ENCODE peak calls at places on chromosomes 7 and 10, in five cellular contexts. One of them, this sample, is unnamed. For H3K36me3, the result is how much of the 10 kb centered on the place peaks cover.

GRCh38 chr10:14360515-14360914 is 29.8 kb upstream of the FRMD4A start:
- DNase-seq in mesendoderm: no peak
- DNase-seq in spleen: no peak
- DNase-seq in cardiac muscle cell: no peak
- DNase-seq in CD8-positive, alpha-beta memory T cell: no peak
- DNase-seq in this sample: no peak

GRCh38 chr10:1620803-1621202 is 116.5 kb downstream of the ADARB2 start:
- DNase-seq in mesendoderm: no peak
- DNase-seq in spleen: no peak
- DNase-seq in cardiac muscle cell: no peak
- DNase-seq in CD8-positive, alpha-beta memory T cell: no peak
- DNase-seq in this sample: no peak

GRCh38 chr7:154794147-154794780 is 208.7 kb downstream of the PAXIP1 start:
- DNase-seq in cardiac muscle cell: peak
- DNase-seq in spleen: no peak
- DNase-seq in mesendoderm: peak
- DNase-seq in CD8-positive, alpha-beta memory T cell: no peak
- DNase-seq in this sample: no peak

GRCh38 chr10:114719311-114719710 is 61.2 kb upstream of the ABLIM1 start:
- DNase-seq in cardiac muscle cell: peak
- DNase-seq in spleen: no peak
- DNase-seq in mesendoderm: no peak
- DNase-seq in CD8-positive, alpha-beta memory T cell: no peak
- DNase-seq in this sample: no peak

GRCh38 chr10:63346015-63346441 is 119.7 kb downstream of the JMJD1C start:
- DNase-seq in CD8-positive, alpha-beta memory T cell: no peak
- DNase-seq in mesendoderm: no peak
- DNase-seq in cardiac muscle cell: no peak
- DNase-seq in spleen: no peak
- DNase-seq in this sample: no peak

GRCh38 chr10:22554481-22555182 is 159.7 kb downstream of the PIP4K2A start:
- DNase-seq in CD8-positive, alpha-beta memory T cell: no peak
- DNase-seq in cardiac muscle cell: peak
- DNase-seq in mesendoderm: no peak
- DNase-seq in spleen: no peak
- DNase-seq in this sample: peak

GRCh38 chr7:107463139-107464078 is 6.4 kb upstream of the GPR22 start:
- DNase-seq in cardiac muscle cell: peak
- DNase-seq in spleen: peak
- DNase-seq in CD8-positive, alpha-beta memory T cell: peak
- DNase-seq in mesendoderm: peak
- DNase-seq in this sample: peak

GRCh38 chr7:46549892-46550639 is 629.0 kb upstream of the IGFBP3 start:
- DNase-seq in CD8-positive, alpha-beta memory T cell: no peak
- DNase-seq in mesendoderm: no peak
- DNase-seq in cardiac muscle cell: no peak
- DNase-seq in spleen: no peak
- DNase-seq in this sample: no peak

GRCh38 chr10:6204341-6205191 is 1.8 kb downstream of the PFKFB3 start:
- DNase-seq in CD8-positive, alpha-beta memory T cell: no peak
- DNase-seq in mesendoderm: peak
- DNase-seq in cardiac muscle cell: no peak
- DNase-seq in spleen: no peak
- DNase-seq in this sample: no peak

GRCh38 chr10:35194906-35195305 is 68.3 kb downstream of the CREM start:
- DNase-seq in mesendoderm: no peak
- DNase-seq in CD8-positive, alpha-beta memory T cell: peak
- DNase-seq in cardiac muscle cell: no peak
- DNase-seq in spleen: no peak
- DNase-seq in this sample: no peak

GRCh38 chr10:17562572-17562971 is 54.6 kb downstream of the HACD1 start:
- DNase-seq in CD8-positive, alpha-beta memory T cell: no peak
- DNase-seq in cardiac muscle cell: no peak
- DNase-seq in mesendoderm: peak
- DNase-seq in spleen: no peak
- DNase-seq in this sample: no peak

GRCh38 chr7:158663428-158663741 is 41.2 kb downstream of the NCAPG2 start:
- DNase-seq in mesendoderm: no peak
- DNase-seq in cardiac muscle cell: no peak
- DNase-seq in spleen: no peak
- DNase-seq in CD8-positive, alpha-beta memory T cell: no peak
- DNase-seq in this sample: peak
- H3K36me3 ChIP-seq in mesendoderm: under half
- H3K36me3 ChIP-seq in cardiac muscle cell: under half
- H3K36me3 ChIP-seq in spleen: under half
- H3K36me3 ChIP-seq in CD8-positive, alpha-beta memory T cell: under half
- H3K36me3 ChIP-seq in this sample: under half

GRCh38 chr7:28298870-28299484 is 113.3 kb upstream of the CREB5 start:
- DNase-seq in cardiac muscle cell: peak
- DNase-seq in mesendoderm: peak
- DNase-seq in CD8-positive, alpha-beta memory T cell: no peak
- DNase-seq in spleen: no peak
- DNase-seq in this sample: peak

GRCh38 chr7:28301148-28301641 is 111.1 kb upstream of the CREB5 start:
- DNase-seq in cardiac muscle cell: no peak
- DNase-seq in mesendoderm: no peak
- DNase-seq in spleen: no peak
- DNase-seq in CD8-positive, alpha-beta memory T cell: no peak
- DNase-seq in this sample: no peak

GRCh38 chr7:28297821-28298439 is 114.4 kb upstream of the CREB5 start:
- DNase-seq in cardiac muscle cell: no peak
- DNase-seq in CD8-positive, alpha-beta memory T cell: no peak
- DNase-seq in mesendoderm: no peak
- DNase-seq in spleen: no peak
- DNase-seq in this sample: no peak

GRCh38 chr7:28299556-28299955 is 112.8 kb upstream of the CREB5 start:
- DNase-seq in spleen: no peak
- DNase-seq in CD8-positive, alpha-beta memory T cell: no peak
- DNase-seq in cardiac muscle cell: no peak
- DNase-seq in mesendoderm: no peak
- DNase-seq in this sample: no peak

GRCh38 chr7:28300488-28300887 is 111.8 kb upstream of the CREB5 start:
- DNase-seq in CD8-positive, alpha-beta memory T cell: no peak
- DNase-seq in spleen: no peak
- DNase-seq in mesendoderm: no peak
- DNase-seq in cardiac muscle cell: no peak
- DNase-seq in this sample: no peak
- H3K36me3 ChIP-seq in CD8-positive, alpha-beta memory T cell: under half
- H3K36me3 ChIP-seq in spleen: under half
- H3K36me3 ChIP-seq in mesendoderm: under half
- H3K36me3 ChIP-seq in cardiac muscle cell: under half
- H3K36me3 ChIP-seq in this sample: under half

DNA sequence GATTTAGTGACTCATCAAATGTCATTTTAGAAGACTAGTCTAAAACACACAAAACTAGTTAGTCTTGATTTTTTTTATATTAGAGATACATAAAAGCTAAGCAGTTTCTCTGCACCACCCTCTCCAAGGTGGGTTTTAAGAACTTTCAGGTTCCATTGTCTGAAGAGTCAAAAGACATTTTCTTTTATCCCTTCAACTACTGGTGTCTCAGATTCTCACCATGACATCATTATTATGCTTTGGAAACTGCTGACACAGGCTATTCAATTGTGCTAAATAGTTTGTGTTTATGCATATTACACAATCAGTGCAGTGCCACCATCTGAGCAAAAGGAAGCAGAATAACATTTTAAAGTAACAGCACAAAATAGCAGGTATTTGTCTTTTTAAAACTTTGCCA is 52.2 kb downstream of the IGF2BP3 start:
- DNase-seq in mesendoderm: no peak
- DNase-seq in CD8-positive, alpha-beta memory T cell: no peak
- DNase-seq in spleen: no peak
- DNase-seq in cardiac muscle cell: no peak
- DNase-seq in this sample: no peak
- H3K36me3 ChIP-seq in mesendoderm: under half
- H3K36me3 ChIP-seq in CD8-positive, alpha-beta memory T cell: under half
- H3K36me3 ChIP-seq in spleen: under half
- H3K36me3 ChIP-seq in cardiac muscle cell: under half
- H3K36me3 ChIP-seq in this sample: half or more

GRCh38 chr10:11264481-11265044 is 246.9 kb downstream of the CELF2 start:
- DNase-seq in mesendoderm: no peak
- DNase-seq in cardiac muscle cell: no peak
- DNase-seq in CD8-positive, alpha-beta memory T cell: no peak
- DNase-seq in spleen: no peak
- DNase-seq in this sample: no peak
- H3K36me3 ChIP-seq in mesendoderm: under half
- H3K36me3 ChIP-seq in cardiac muscle cell: under half
- H3K36me3 ChIP-seq in CD8-positive, alpha-beta memory T cell: half or more
- H3K36me3 ChIP-seq in spleen: under half
- H3K36me3 ChIP-seq in this sample: under half

DNA sequence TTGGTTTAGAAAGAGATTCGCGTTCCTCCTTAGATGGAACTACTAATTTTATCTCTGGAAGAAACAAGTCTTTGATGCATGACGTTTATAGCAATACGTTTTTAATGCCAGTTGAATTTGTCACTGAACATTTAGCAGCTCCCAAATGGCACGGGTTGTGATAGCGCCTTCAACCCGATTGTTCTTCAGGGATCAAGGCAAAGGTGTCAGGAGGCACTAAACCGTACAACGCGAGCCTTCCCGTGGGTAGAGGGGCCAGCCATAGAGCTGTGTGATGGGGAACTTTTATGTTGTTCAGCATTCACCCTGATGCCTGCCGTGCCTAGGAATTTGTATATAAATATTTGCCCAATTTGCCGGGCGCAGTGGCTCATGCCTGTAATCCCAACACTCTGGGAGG is 3.4 kb downstream of the GET4 start:
- DNase-seq in CD8-positive, alpha-beta memory T cell: no peak
- DNase-seq in mesendoderm: no peak
- DNase-seq in spleen: no peak
- DNase-seq in cardiac muscle cell: no peak
- DNase-seq in this sample: no peak
- H3K36me3 ChIP-seq in CD8-positive, alpha-beta memory T cell: under half
- H3K36me3 ChIP-seq in mesendoderm: under half
- H3K36me3 ChIP-seq in spleen: under half
- H3K36me3 ChIP-seq in cardiac muscle cell: under half
- H3K36me3 ChIP-seq in this sample: under half